ENCODE peak calls at places on chromosome 10, in seven cellular contexts. J, H, G, R, Q, P and C are unnamed samples.
A peak's percentile ranks its signal among the peaks of the same experiment; 100 is the strongest.

GRCh38 chr10:126161691-126162090 is 226.6 kb downstream of the ADAM12 start:
- DNase-seq in R (no peak), H (no peak), P (no peak), Q (no peak), J (no peak), G (no peak), C (no peak)

GRCh38 chr10:89389254-89389653 is 3.2 kb upstream of the IFIT1 start:
- DNase-seq in J (peak; percentile 57), R (no peak), G (no peak), P (no peak), Q (no peak), H (peak; percentile 17), C (peak; percentile 40)

GRCh38 chr10:59807629-59808620 is 54.7 kb upstream of the MRLN start:
- DNase-seq in P (peak; percentile 82), H (no peak), Q (no peak), J (no peak), G (no peak), R (no peak), C (no peak)

GRCh38 chr10:84845628-84846261 is 517.4 kb downstream of the CCSER2 start:
- DNase-seq in G (no peak), R (no peak), Q (no peak), J (no peak), P (peak; percentile 63), H (no peak), C (peak; percentile 52)

GRCh38 chr10:59711871-59712491 is 2.3 kb upstream of the SLC16A9 start:
- DNase-seq in P (no peak), G (no peak), H (no peak), Q (no peak), J (no peak), R (no peak), C (no peak)

GRCh38 chr10:113177163-113177935 is 227.3 kb downstream of the TCF7L2 start:
- DNase-seq in J (no peak), H (no peak), Q (no peak), P (peak; percentile 82), G (no peak), R (no peak), C (no peak)

GRCh38 chr10:89963446-89964102 is 262.2 kb downstream of the KIF20B start:
- DNase-seq in R (no peak), H (no peak), J (no peak), P (no peak), G (no peak), Q (no peak), C (no peak)

GRCh38 chr10:50917486-50917885 is 32.1 kb upstream of the A1CF start:
- DNase-seq in H (peak; percentile 38), R (no peak), Q (no peak), P (no peak), G (no peak), J (no peak), C (peak; percentile 16)

GRCh38 chr10:14569274-14570060 is 205.2 kb downstream of the FAM107B start:
- DNase-seq in H (no peak), J (no peak), G (no peak), R (no peak), P (no peak), Q (peak; percentile 58), C (no peak)

GRCh38 chr10:89122431-89123066 is 84.6 kb downstream of the CH25H start:
- DNase-seq in P (no peak), R (no peak), H (peak; percentile 27), Q (no peak), J (no peak), G (peak; percentile 58), C (peak; percentile 10)

GRCh38 chr10:69572159-69573055 is 815 bp downstream of the NEUROG3 start:
- DNase-seq in Q (no peak), H (peak; percentile 14), R (no peak), G (no peak), J (no peak), P (peak; percentile 42), C (no peak)

GRCh38 chr10:47022311-47023131 is 111.3 kb downstream of the PTPN20 start:
- DNase-seq in H (no peak), G (no peak), J (no peak), R (no peak), Q (no peak), P (peak; percentile 68), C (no peak)

GRCh38 chr10:71581376-71581775 is 138.2 kb downstream of the C10orf105 start:
- DNase-seq in G (no peak), J (no peak), R (no peak), Q (no peak), H (no peak), P (no peak), C (no peak)

GRCh38 chr10:85565381-85565780 is 801.2 kb downstream of the GRID1 start:
- DNase-seq in G (no peak), J (no peak), H (no peak), R (no peak), Q (no peak), P (no peak), C (no peak)

GRCh38 chr10:79355420-79356010 is 8.2 kb downstream of the PPIF start:
- DNase-seq in H (no peak), Q (no peak), J (no peak), R (no peak), P (no peak), G (no peak), C (no peak)

GRCh38 chr10:101071266-101071884 is 9.6 kb downstream of the KAZALD1 start:
- DNase-seq in P (peak; percentile 75), G (no peak), H (no peak), R (no peak), J (no peak), Q (no peak), C (peak; percentile 68)

GRCh38 chr10:23448802-23449570 is 10.1 kb downstream of the OTUD1 start:
- DNase-seq in J (no peak), P (no peak), R (no peak), G (peak; percentile 54), Q (no peak), H (no peak), C (no peak)

GRCh38 chr10:19904202-19904661 is 88.0 kb downstream of the PLXDC2 start:
- DNase-seq in R (no peak), H (peak; percentile 69), Q (no peak), J (peak; percentile 89), G (no peak), P (no peak), C (no peak)

GRCh38 chr10:71975087-71975890 is 11.1 kb downstream of the CHST3 start:
- DNase-seq in J (peak; percentile 48), Q (no peak), H (peak; percentile 75), R (no peak), P (peak; percentile 86), G (no peak), C (peak; percentile 83)

GRCh38 chr10:60944159-60944909 is at the start of gene RHOBTB1:
- DNase-seq in H (peak; percentile 52), J (peak; percentile 69), R (no peak), P (peak; percentile 92), Q (peak; percentile 14), G (peak; percentile 44), C (peak; percentile 43)

GRCh38 chr10:30192846-30193608 is 133.6 kb upstream of the JCAD start:
- DNase-seq in G (no peak), P (no peak), J (no peak), Q (no peak), R (no peak), H (no peak), C (no peak)

GRCh38 chr10:62861507-62861906 is 45.3 kb upstream of the EGR2 start:
- DNase-seq in Q (no peak), R (no peak), H (no peak), P (no peak), G (no peak), J (no peak), C (peak; percentile 13)

GRCh38 chr10:52459097-52459496 is 145.0 kb downstream of the DKK1 start:
- DNase-seq in J (no peak), R (no peak), P (no peak), G (no peak), H (no peak), Q (no peak), C (no peak)

GRCh38 chr10:26737730-26738129 is 40.2 kb downstream of the PDSS1 start:
- DNase-seq in H (peak; percentile 56), J (no peak), Q (no peak), P (no peak), G (no peak), R (no peak), C (no peak)

GRCh38 chr10:123398180-123398591 is 244.0 kb downstream of the BUB3 start:
- DNase-seq in Q (no peak), R (no peak), P (no peak), G (no peak), J (no peak), H (no peak), C (no peak)

GRCh38 chr10:1591742-1592141 is 145.6 kb downstream of the ADARB2 start:
- DNase-seq in H (no peak), J (no peak), Q (no peak), G (no peak), P (no peak), R (no peak), C (no peak)

GRCh38 chr10:98031440-98031839 is 1.0 kb upstream of the CRTAC1 start:
- DNase-seq in H (no peak), R (no peak), Q (no peak), P (no peak), J (no peak), G (no peak), C (no peak)

GRCh38 chr10:114577133-114577532 is 80.9 kb downstream of the ABLIM1 start:
- DNase-seq in Q (no peak), G (peak; percentile 58), P (no peak), H (peak; percentile 74), J (peak; percentile 38), R (no peak), C (peak; percentile 90)

GRCh38 chr10:110355181-110355831 is 50.6 kb upstream of the SMNDC1 start:
- DNase-seq in Q (peak; percentile 15), G (no peak), P (no peak), R (no peak), H (no peak), J (no peak), C (no peak)

GRCh38 chr10:53358536-53358935 is 586.0 kb upstream of the MBL2 start:
- DNase-seq in H (no peak), J (no peak), P (no peak), R (no peak), G (no peak), Q (no peak), C (no peak)

GRCh38 chr10:125955766-125956165 is 59.4 kb downstream of the FANK1 start:
- DNase-seq in P (no peak), J (no peak), H (no peak), G (peak; percentile 13), R (no peak), Q (no peak), C (no peak)

GRCh38 chr10:92969151-92969550 is 91.4 kb upstream of the CYP26C1 start:
- DNase-seq in H (no peak), G (no peak), Q (no peak), J (no peak), R (no peak), P (no peak), C (no peak)

GRCh38 chr10:114623661-114624294 is 34.3 kb downstream of the ABLIM1 start:
- DNase-seq in P (no peak), H (peak; percentile 84), G (peak; percentile 52), J (peak; percentile 89), Q (no peak), R (no peak), C (peak; percentile 89)

GRCh38 chr10:24716295-24716694 is 7.4 kb downstream of the ARHGAP21 start:
- DNase-seq in G (no peak), J (no peak), R (no peak), H (no peak), Q (no peak), P (no peak), C (peak; percentile 11)